ENCODE peak calls at places on chromosomes 2 and 18, in four cellular contexts. F, T, U and V are unnamed samples.

GRCh38 chr2:121485039-121485438 is 45.6 kb upstream of the RNU4ATAC start:
- DNase-seq in F (no peak), T (no peak), U (peak), V (no peak)

GRCh38 chr2:133822901-133823550 is 254.8 kb upstream of the NCKAP5 start:
- DNase-seq in F (no peak), T (no peak), U (no peak), V (no peak)

GRCh38 chr2:170813611-170814550 is 2.8 kb upstream of the GAD1 start:
- DNase-seq in F (peak), T (no peak), U (peak), V (no peak)

GRCh38 chr2:213524164-213524563 is 239.9 kb downstream of the SPAG16 start:
- DNase-seq in F (no peak), T (no peak), U (no peak), V (no peak)

GRCh38 chr2:120222186-120223033 is 790 bp downstream of the TMEM185B start:
- DNase-seq in F (no peak), T (no peak), U (no peak), V (no peak)

GRCh38 chr2:188695953-188696352 is 278.2 kb upstream of the COL3A1 start:
- DNase-seq in F (no peak), T (no peak), U (peak), V (peak)

GRCh38 chr2:158724803-158725271 is 70.3 kb upstream of the DAPL1 start:
- DNase-seq in F (peak), T (no peak), U (no peak), V (no peak)

GRCh38 chr2:235779444-235779896 is 285.6 kb downstream of the AGAP1 start:
- DNase-seq in F (peak), T (peak), U (peak), V (peak)

GRCh38 chr18:59219672-59220163 is at the start of gene GRP:
- DNase-seq in F (no peak), T (no peak), U (no peak), V (no peak)

GRCh38 chr2:109213646-109214417 is 84.8 kb downstream of the SH3RF3 start:
- DNase-seq in F (no peak), T (peak), U (peak), V (peak)

GRCh38 chr2:179443175-179443574 is 178.5 kb upstream of the SESTD1 start:
- DNase-seq in F (no peak), T (no peak), U (no peak), V (no peak)

GRCh38 chr2:88582030-88582429 is 45.2 kb downstream of the EIF2AK3 start:
- DNase-seq in F (no peak), T (no peak), U (no peak), V (no peak)

GRCh38 chr18:74186661-74187060 is 38.3 kb downstream of the TIMM21 start:
- DNase-seq in F (no peak), T (no peak), U (no peak), V (no peak)

GRCh38 chr2:231890896-231891513 is 35.2 kb downstream of the NPPC start:
- DNase-seq in F (peak), T (no peak), U (no peak), V (no peak)

GRCh38 chr2:212109792-212110680 is 428.6 kb downstream of the ERBB4 start:
- DNase-seq in F (no peak), T (no peak), U (no peak), V (no peak)

GRCh38 chr2:98524168-98524567 is 79.5 kb downstream of the INPP4A start:
- DNase-seq in F (no peak), T (no peak), U (no peak), V (no peak)

GRCh38 chr18:39994521-39994920 is 1960.5 kb upstream of the PIK3C3 start:
- DNase-seq in F (no peak), T (no peak), U (no peak), V (no peak)

GRCh38 chr2:215900203-215900611 is 113.1 kb downstream of the MREG start:
- DNase-seq in F (peak), T (no peak), U (peak), V (peak)

GRCh38 chr18:36809590-36810381 is 19.0 kb downstream of the TPGS2 start:
- DNase-seq in F (peak), T (peak), U (peak), V (peak)

GRCh38 chr2:42493885-42494433 is at the start of gene KCNG3:
- DNase-seq in F (peak), T (peak), U (no peak), V (no peak)

GRCh38 chr2:212646698-212647097 is 108.1 kb upstream of the ERBB4 start:
- DNase-seq in F (no peak), T (no peak), U (peak), V (peak)

GRCh38 chr2:174454566-174454965 is 32.3 kb downstream of the GPR155 start:
- DNase-seq in F (no peak), T (no peak), U (no peak), V (no peak)

GRCh38 chr2:182916417-182916816 is 50.0 kb upstream of the FRZB start:
- DNase-seq in F (no peak), T (no peak), U (no peak), V (no peak)

GRCh38 chr2:18309188-18309587 is 251.3 kb downstream of the RDH14 start:
- DNase-seq in F (no peak), T (no peak), U (no peak), V (no peak)

GRCh38 chr2:152254486-152254885 is 78.9 kb upstream of the STAM2 start:
- DNase-seq in F (no peak), T (no peak), U (no peak), V (no peak)

GRCh38 chr2:105308785-105309540 is 20.6 kb downstream of the TGFBRAP1 start:
- DNase-seq in F (no peak), T (no peak), U (no peak), V (no peak)

GRCh38 chr18:75810481-75810880 is 383.0 kb upstream of the SMIM21 start:
- DNase-seq in F (no peak), T (no peak), U (no peak), V (no peak)

DNA sequence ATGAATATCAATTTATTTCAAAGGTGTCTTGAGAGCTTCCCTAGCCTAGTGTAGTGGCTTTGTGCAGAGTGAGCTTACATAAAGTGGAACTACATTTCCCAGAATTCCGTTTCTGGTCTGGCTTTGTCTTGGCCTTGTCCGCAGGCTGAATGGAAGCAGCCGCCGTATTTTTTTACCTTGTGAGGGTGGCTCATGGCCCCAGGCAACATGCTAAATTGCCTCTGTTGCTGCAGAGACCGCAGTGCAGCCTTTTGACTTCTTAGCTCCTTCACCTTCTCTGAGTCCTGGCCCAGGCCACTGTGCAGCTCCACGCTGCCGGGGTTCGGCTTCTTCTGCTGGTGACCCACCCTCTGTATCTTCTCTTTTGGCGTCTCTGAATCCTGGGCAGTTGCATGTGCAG is 114.8 kb upstream of the SLC38A11 start:
- DNase-seq in F (no peak), T (no peak), U (no peak), V (no peak)
- TF ChIP-seq CTCF in F (no peak), T (no peak), U (no peak), V (no peak)

GRCh38 chr2:153623020-153623419 is 144.5 kb upstream of the RPRM start:
- DNase-seq in F (no peak), T (no peak), U (no peak), V (no peak)

DNA sequence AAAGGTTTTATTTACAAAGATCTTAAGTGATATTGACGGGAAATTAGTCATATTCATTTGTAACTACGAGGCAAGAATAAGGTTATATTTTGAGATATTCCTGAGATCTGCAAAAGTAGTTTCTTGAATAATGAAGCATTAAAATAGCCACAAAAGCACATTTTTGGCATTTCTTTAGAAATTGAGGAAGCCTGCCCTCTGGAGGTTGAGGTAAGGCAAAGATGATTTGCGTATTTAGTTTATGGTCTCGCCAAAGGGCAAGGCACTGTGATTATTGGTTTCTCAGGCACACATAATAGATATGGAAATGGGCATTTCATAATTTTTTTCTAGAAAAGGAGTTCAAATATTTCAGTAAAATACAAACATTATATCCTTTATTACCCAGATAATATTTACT is 143.7 kb upstream of the RPRM start:
- DNase-seq in F (no peak), T (no peak), U (no peak), V (no peak)
- TF ChIP-seq CTCF in F (no peak), T (no peak), U (no peak), V (no peak)

DNA sequence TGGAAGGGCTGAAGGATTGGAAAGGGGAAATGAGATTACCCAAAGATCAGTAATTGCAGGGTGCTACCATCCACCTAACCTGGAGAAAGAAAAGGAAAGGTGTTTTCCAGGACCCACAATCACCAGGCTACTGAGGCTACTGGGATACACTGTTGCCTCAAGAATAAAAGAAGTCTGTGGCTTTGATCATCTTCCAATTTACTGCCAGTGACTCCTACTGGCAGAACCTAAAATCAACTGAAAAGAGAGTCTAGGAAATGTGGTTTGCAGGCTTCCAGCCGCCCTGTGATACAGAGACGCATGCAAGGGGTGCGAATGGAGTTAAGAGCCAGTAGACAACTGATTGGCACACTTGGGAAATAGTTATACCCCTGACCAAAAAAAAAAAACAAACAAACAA is 16.6 kb upstream of the TTL start:
- DNase-seq in F (no peak), T (no peak), U (no peak), V (no peak)
- TF ChIP-seq CTCF in F (no peak), T (no peak), U (peak), V (peak)

GRCh38 chr2:77434880-77435279 is 87.3 kb downstream of the LRRTM4 start:
- DNase-seq in F (no peak), T (no peak), U (no peak), V (no peak)
- TF ChIP-seq CTCF in F (no peak), T (no peak), U (no peak), V (no peak)

GRCh38 chr2:199484927-199485326 is 27.2 kb upstream of the SATB2 start:
- DNase-seq in F (no peak), T (no peak), U (peak), V (no peak)
- TF ChIP-seq CTCF in F (no peak), T (no peak), U (peak), V (peak)

GRCh38 chr2:94947097-94948016 is 76.1 kb downstream of the TEKT4 start:
- DNase-seq in F (no peak), T (no peak), U (no peak), V (no peak)
- TF ChIP-seq CTCF in F (no peak), T (no peak), U (no peak), V (no peak)

GRCh38 chr2:96604104-96604503 is 34.0 kb downstream of the KANSL3 start:
- DNase-seq in F (peak), T (no peak), U (no peak), V (no peak)
- TF ChIP-seq CTCF in F (no peak), T (peak), U (peak), V (peak)